ENCODE peak calls at places on chromosome 14, in seven cellular contexts. O is prostate gland, Y is fibroblast of mammary gland, Q is Peyer's patch, P is RCC 7860, X is NCI-H510A treated with DMSO at 0.1 percent for 48 hours, M is NCI-H446 treated with DMSO at 0.1 percent for 48 hours. C is an unnamed sample.

GRCh38 chr14:105475916-105476845 is 1.6 kb downstream of the CRIP2 start:
- DNase-seq in Y (peak), Q (no peak), X (no peak), O (no peak), M (peak), P (peak), C (no peak)

GRCh38 chr14:69673099-69673498 is 61.7 kb downstream of the SUSD6 start:
- DNase-seq in Q (peak), X (no peak), P (no peak), Y (no peak), M (no peak), O (no peak), C (peak)

GRCh38 chr14:70722418-70722817 is 80.7 kb downstream of the TTC9 start:
- DNase-seq in X (no peak), O (no peak), P (no peak), Y (no peak), Q (no peak), M (no peak), C (no peak)

GRCh38 chr14:100333867-100334266 is 10.7 kb downstream of the SLC25A47 start:
- DNase-seq in O (no peak), P (no peak), M (no peak), Y (no peak), X (no peak), Q (no peak), C (no peak)

GRCh38 chr14:103311171-103311997 is 22.7 kb upstream of the EIF5 start:
- DNase-seq in M (no peak), O (no peak), P (no peak), Y (no peak), X (no peak), Q (no peak), C (no peak)

GRCh38 chr14:35531960-35532747 is 1.8 kb upstream of the INSM2 start:
- DNase-seq in X (no peak), M (no peak), O (no peak), P (no peak), Y (no peak), Q (no peak), C (no peak)

GRCh38 chr14:68535404-68536024 is 257.4 kb downstream of the ZFP36L1 start:
- DNase-seq in Q (no peak), P (peak), Y (peak), M (no peak), X (no peak), O (no peak), C (no peak)

GRCh38 chr14:23727566-23728335 is 91.6 kb downstream of the DHRS2 start:
- DNase-seq in O (no peak), X (no peak), P (peak), Q (no peak), Y (peak), M (no peak), C (peak)

GRCh38 chr14:58138065-58138718 is 13.8 kb downstream of the ARMH4 start:
- DNase-seq in M (no peak), Q (no peak), Y (no peak), O (no peak), X (no peak), P (no peak), C (no peak)

GRCh38 chr14:106831322-106831720 is 1304.9 kb downstream of the TMEM121 start:
- DNase-seq in X (no peak), O (no peak), Q (peak), Y (peak), M (no peak), P (no peak), C (no peak)

GRCh38 chr14:100384819-100385813 is 62.0 kb downstream of the SLC25A47 start:
- DNase-seq in Y (peak), Q (no peak), M (peak), O (no peak), P (no peak), X (peak), C (peak)

GRCh38 chr14:68749487-68750475 is 43.1 kb downstream of the ZFP36L1 start:
- DNase-seq in X (peak), Y (peak), M (no peak), Q (no peak), P (no peak), O (no peak), C (no peak)

GRCh38 chr14:31935406-31935805 is 141.7 kb upstream of the ARHGAP5 start:
- DNase-seq in P (no peak), Q (no peak), X (no peak), O (no peak), Y (no peak), M (no peak), C (no peak)

GRCh38 chr14:50835280-50835679 is 4.3 kb upstream of the NIN start:
- DNase-seq in X (peak), Q (peak), O (no peak), M (no peak), P (peak), Y (peak), C (peak)

GRCh38 chr14:101109347-101109638 is 205.8 kb upstream of the RTL1 start:
- DNase-seq in O (no peak), X (no peak), P (no peak), Y (no peak), Q (peak), M (no peak), C (no peak)

GRCh38 chr14:78086342-78086741 is 83.8 kb upstream of the NRXN3 start:
- DNase-seq in Y (no peak), O (no peak), Q (no peak), X (no peak), M (no peak), P (no peak), C (no peak)

GRCh38 chr14:51006781-51007211 is 62.5 kb upstream of the PYGL start:
- DNase-seq in P (peak), O (no peak), M (peak), Y (peak), Q (no peak), X (no peak), C (no peak)

GRCh38 chr14:58824106-58824505 is 186.3 kb downstream of the DACT1 start:
- DNase-seq in O (no peak), M (no peak), Y (peak), Q (no peak), P (no peak), X (no peak), C (no peak)

GRCh38 chr14:101596742-101597141 is 35.4 kb downstream of the DIO3 start:
- DNase-seq in O (no peak), Q (no peak), Y (no peak), M (no peak), X (no peak), P (no peak), C (peak)

GRCh38 chr14:92728781-92729364 is 19.6 kb downstream of the LGMN start:
- DNase-seq in P (peak), O (no peak), Q (no peak), M (no peak), Y (peak), X (peak), C (peak)

GRCh38 chr14:42013560-42013959 is 406.9 kb downstream of the LRFN5 start:
- DNase-seq in O (no peak), X (no peak), M (no peak), P (no peak), Q (no peak), Y (no peak), C (no peak)

GRCh38 chr14:24673534-24674203 is 39.7 kb upstream of the GZMB start:
- DNase-seq in Y (no peak), Q (peak), M (no peak), P (no peak), X (no peak), O (no peak), C (peak)

GRCh38 chr14:68792022-68792829 is 641 bp downstream of the ZFP36L1 start:
- DNase-seq in Y (no peak), M (no peak), O (no peak), Q (peak), X (no peak), P (no peak), C (peak)

GRCh38 chr14:94904636-94905035 is 134.7 kb upstream of the GSC start:
- DNase-seq in O (no peak), M (no peak), Y (peak), X (no peak), Q (no peak), P (no peak), C (no peak)

GRCh38 chr14:90276627-90277367 is 20.4 kb downstream of the PSMC1 start:
- DNase-seq in O (no peak), Q (no peak), M (no peak), X (no peak), P (peak), Y (peak), C (peak)

GRCh38 chr14:62322216-62322615 is 560.0 kb downstream of the SNAPC1 start:
- DNase-seq in P (no peak), O (no peak), M (no peak), Q (no peak), X (no peak), Y (no peak), C (no peak)

GRCh38 chr14:105602799-105603763 is 76.7 kb downstream of the TMEM121 start:
- DNase-seq in Q (no peak), X (no peak), M (no peak), Y (no peak), P (no peak), O (no peak), C (no peak)

GRCh38 chr14:77488558-77488957 is 10.1 kb downstream of the ISM2 start:
- DNase-seq in P (no peak), M (no peak), X (no peak), Y (no peak), Q (no peak), O (no peak), C (no peak)

GRCh38 chr14:52467515-52468266 is 84.6 kb downstream of the TXNDC16 start:
- DNase-seq in M (no peak), X (no peak), Q (no peak), O (no peak), Y (no peak), P (no peak), C (no peak)

GRCh38 chr14:70642313-70643235 is 858 bp downstream of the TTC9 start:
- DNase-seq in O (no peak), Q (peak), M (no peak), P (no peak), Y (no peak), X (peak), C (no peak)

GRCh38 chr14:58151264-58151700 is 731 bp downstream of the ARMH4 start:
- DNase-seq in P (no peak), Y (peak), O (no peak), Q (no peak), M (no peak), X (peak), C (no peak)

GRCh38 chr14:75702107-75702506 is 41.1 kb downstream of the TTLL5 start:
- DNase-seq in M (peak), Y (no peak), P (no peak), O (no peak), Q (no peak), X (no peak), C (no peak)

GRCh38 chr14:22520786-22521185 is 68.2 kb downstream of the DAD1 start:
- DNase-seq in X (no peak), P (no peak), Y (no peak), M (no peak), Q (no peak), O (no peak), C (no peak)

GRCh38 chr14:73238262-73238852 is 1.1 kb downstream of the PAPLN start:
- DNase-seq in Q (no peak), X (no peak), M (no peak), P (peak), O (peak), Y (peak), C (peak)

GRCh38 chr14:61557854-61558253 is 137.5 kb upstream of the HIF1A start:
- DNase-seq in X (no peak), P (no peak), M (no peak), Y (no peak), O (no peak), Q (no peak), C (no peak)

GRCh38 chr14:74954947-74955228 is 509 bp downstream of the PGF start:
- DNase-seq in Y (no peak), Q (no peak), X (no peak), M (no peak), P (no peak), O (no peak), C (no peak)

GRCh38 chr14:89303452-89304435 is 113.3 kb downstream of the FOXN3 start:
- DNase-seq in P (peak), Q (peak), M (peak), X (peak), O (peak), Y (peak), C (peak)

GRCh38 chr14:64934338-64934939 is 8.1 kb downstream of the GPX2 start:
- DNase-seq in O (no peak), M (no peak), Y (no peak), P (no peak), X (no peak), Q (no peak), C (no peak)